ENCODE peak calls at places on chromosome 2, in five cellular contexts. L, R, W, U and C are unnamed samples.

GRCh38 chr2:22901471-22901870 is 483.5 kb upstream of the KLHL29 start:
- DNase-seq in L (no peak), R (no peak), W (no peak), U (no peak), C (no peak)

GRCh38 chr2:72291059-72291458 is 143.4 kb upstream of the CYP26B1 start:
- DNase-seq in L (no peak), R (no peak), W (no peak), U (no peak), C (no peak)

GRCh38 chr2:9885036-9885684 is 41.9 kb downstream of the TAF1B start:
- DNase-seq in L (no peak), R (no peak), W (no peak), U (no peak), C (no peak)

GRCh38 chr2:202032841-202033316 is 776 bp upstream of the FZD7 start:
- DNase-seq in L (peak; percentile 37), R (no peak), W (no peak), U (no peak), C (peak; percentile 16)

GRCh38 chr2:159290289-159290907 is 3.9 kb upstream of the WDSUB1 start:
- DNase-seq in L (peak; percentile 49), R (no peak), W (peak; percentile 57), U (no peak), C (peak; percentile 51)

GRCh38 chr2:27431395-27431794 is 3.0 kb downstream of the NRBP1 start:
- DNase-seq in L (no peak), R (no peak), W (no peak), U (no peak), C (no peak)

GRCh38 chr2:20484034-20484617 is 37.3 kb downstream of the RHOB start:
- DNase-seq in L (no peak), R (no peak), W (no peak), U (no peak), C (no peak)

GRCh38 chr2:216799873-216800421 is 59.9 kb downstream of the TNP1 start:
- DNase-seq in L (peak; percentile 60), R (no peak), W (no peak), U (no peak), C (no peak)

GRCh38 chr2:45344071-45344470 is 267.0 kb downstream of the SRBD1 start:
- DNase-seq in L (no peak), R (no peak), W (no peak), U (no peak), C (no peak)

GRCh38 chr2:216109962-216110614 is 940 bp downstream of the XRCC5 start:
- DNase-seq in L (no peak), R (no peak), W (no peak), U (no peak), C (peak; percentile 16)

GRCh38 chr2:239302808-239303557 is 97.8 kb downstream of the HDAC4 start:
- DNase-seq in L (no peak), R (no peak), W (no peak), U (no peak), C (no peak)

GRCh38 chr2:27049422-27050280 is 1.8 kb upstream of the AGBL5 start:
- DNase-seq in L (no peak), R (no peak), W (peak; percentile 88), U (no peak), C (no peak)

GRCh38 chr2:231287696-231288095 is 89.3 kb downstream of the ARMC9 start:
- DNase-seq in L (no peak), R (no peak), W (no peak), U (no peak), C (no peak)

GRCh38 chr2:9398881-9399805 is 24.2 kb downstream of the ITGB1BP1 start:
- DNase-seq in L (no peak), R (no peak), W (no peak), U (no peak), C (no peak)

GRCh38 chr2:74778381-74779371 is 55.3 kb upstream of the HK2 start:
- DNase-seq in L (no peak), R (no peak), W (peak; percentile 84), U (peak; percentile 33), C (no peak)

GRCh38 chr2:119371111-119371510 is 4.3 kb downstream of the DBI start:
- DNase-seq in L (no peak), R (no peak), W (no peak), U (no peak), C (no peak)

GRCh38 chr2:210225461-210225798 is 183 bp upstream of the ACADL start:
- DNase-seq in L (no peak), R (no peak), W (no peak), U (no peak), C (no peak)

GRCh38 chr2:96412307-96413066 is 76.9 kb downstream of the NCAPH start:
- DNase-seq in L (no peak), R (no peak), W (no peak), U (no peak), C (no peak)

GRCh38 chr2:176508374-176508773 is 239.1 kb downstream of the MTX2 start:
- DNase-seq in L (no peak), R (no peak), W (no peak), U (no peak), C (no peak)

GRCh38 chr2:240466579-240467148 is 31.2 kb downstream of the GPC1 start:
- DNase-seq in L (no peak), R (no peak), W (peak; percentile 33), U (no peak), C (no peak)

GRCh38 chr2:165161510-165161909 is 42.3 kb downstream of the SCN3A start:
- DNase-seq in L (no peak), R (no peak), W (no peak), U (no peak), C (no peak)

GRCh38 chr2:8170552-8170951 is 511.3 kb upstream of the ID2 start:
- DNase-seq in L (no peak), R (no peak), W (no peak), U (no peak), C (no peak)

GRCh38 chr2:10493075-10493635 is 45.0 kb upstream of the ODC1 start:
- DNase-seq in L (no peak), R (no peak), W (no peak), U (no peak), C (no peak)

GRCh38 chr2:9282713-9283112 is 76.1 kb downstream of the ASAP2 start:
- DNase-seq in L (no peak), R (no peak), W (no peak), U (no peak), C (no peak)

GRCh38 chr2:142130111-142131015 is 453 bp downstream of the LRP1B start:
- DNase-seq in L (no peak), R (no peak), W (peak; percentile 55), U (peak; percentile 25), C (peak; percentile 8)

GRCh38 chr2:121826036-121826435 is 70.6 kb downstream of the TSN start:
- DNase-seq in L (no peak), R (no peak), W (no peak), U (no peak), C (no peak)

GRCh38 chr2:68980956-68981355 is 6.5 kb downstream of the GKN1 start:
- DNase-seq in L (no peak), R (no peak), W (no peak), U (no peak), C (no peak)

GRCh38 chr2:8906208-8906607 is 68.8 kb upstream of the KIDINS220 start:
- DNase-seq in L (peak; percentile 16), R (no peak), W (no peak), U (no peak), C (peak; percentile 12)

GRCh38 chr2:214902273-214902672 is 92.8 kb upstream of the BARD1 start:
- DNase-seq in L (no peak), R (no peak), W (peak; percentile 49), U (no peak), C (no peak)

GRCh38 chr2:46805401-46805951 is 110.1 kb downstream of the MCFD2 start:
- DNase-seq in L (no peak), R (no peak), W (peak; percentile 31), U (no peak), C (no peak)

GRCh38 chr2:37318401-37318800 is 6.2 kb downstream of the PRKD3 start:
- DNase-seq in L (no peak), R (peak; percentile 53), W (no peak), U (no peak), C (no peak)

DNA sequence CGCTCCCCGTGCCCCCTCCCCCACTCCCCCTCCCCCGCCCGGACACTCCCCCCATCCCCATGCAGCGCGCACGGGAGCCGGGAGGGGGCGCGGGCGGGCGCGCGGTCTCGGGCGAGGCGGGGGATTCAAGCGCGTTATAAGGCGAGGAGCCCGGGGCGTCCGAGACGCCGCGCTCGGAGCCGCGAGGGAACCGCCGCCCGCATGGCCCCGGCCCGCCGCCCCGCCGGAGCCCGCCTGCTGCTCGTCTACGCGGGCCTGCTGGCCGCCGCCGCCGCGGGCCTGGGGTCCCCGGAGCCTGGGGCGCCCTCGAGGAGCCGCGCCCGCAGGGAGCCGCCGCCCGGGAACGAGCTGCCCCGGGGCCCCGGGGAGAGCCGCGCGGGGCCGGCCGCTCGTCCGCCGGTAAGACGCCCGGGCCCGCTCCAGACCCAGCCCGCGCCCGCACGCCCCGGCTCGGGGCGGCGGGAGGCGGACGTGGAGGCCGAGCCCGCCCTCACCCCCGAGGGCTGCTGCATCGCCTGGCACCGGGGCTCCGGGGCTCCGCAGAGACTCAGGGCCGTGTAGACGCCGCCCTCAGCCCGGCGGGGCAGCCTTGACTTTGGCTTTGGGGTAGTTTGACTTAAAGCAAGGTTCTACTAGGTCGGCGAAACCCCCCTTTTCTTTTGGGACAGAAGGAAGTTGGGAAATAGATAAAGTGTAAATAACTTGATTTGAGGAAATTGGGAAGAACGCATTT is at the start of gene ERFE:
- DNase-seq in L (peak; percentile 74), R (no peak), W (peak; percentile 96), U (no peak), C (no peak)
- TF ChIP-seq JUND in L (no peak), R (no peak), W (no peak), U (no peak), C (no peak)

GRCh38 chr2:40668435-40668834 is 216.5 kb upstream of the SLC8A1 start:
- DNase-seq in L (no peak), R (no peak), W (no peak), U (no peak), C (no peak)
- TF ChIP-seq POLR2AphosphoS5 in L (no peak), R (no peak), W (no peak), U (no peak), C (no peak)

DNA sequence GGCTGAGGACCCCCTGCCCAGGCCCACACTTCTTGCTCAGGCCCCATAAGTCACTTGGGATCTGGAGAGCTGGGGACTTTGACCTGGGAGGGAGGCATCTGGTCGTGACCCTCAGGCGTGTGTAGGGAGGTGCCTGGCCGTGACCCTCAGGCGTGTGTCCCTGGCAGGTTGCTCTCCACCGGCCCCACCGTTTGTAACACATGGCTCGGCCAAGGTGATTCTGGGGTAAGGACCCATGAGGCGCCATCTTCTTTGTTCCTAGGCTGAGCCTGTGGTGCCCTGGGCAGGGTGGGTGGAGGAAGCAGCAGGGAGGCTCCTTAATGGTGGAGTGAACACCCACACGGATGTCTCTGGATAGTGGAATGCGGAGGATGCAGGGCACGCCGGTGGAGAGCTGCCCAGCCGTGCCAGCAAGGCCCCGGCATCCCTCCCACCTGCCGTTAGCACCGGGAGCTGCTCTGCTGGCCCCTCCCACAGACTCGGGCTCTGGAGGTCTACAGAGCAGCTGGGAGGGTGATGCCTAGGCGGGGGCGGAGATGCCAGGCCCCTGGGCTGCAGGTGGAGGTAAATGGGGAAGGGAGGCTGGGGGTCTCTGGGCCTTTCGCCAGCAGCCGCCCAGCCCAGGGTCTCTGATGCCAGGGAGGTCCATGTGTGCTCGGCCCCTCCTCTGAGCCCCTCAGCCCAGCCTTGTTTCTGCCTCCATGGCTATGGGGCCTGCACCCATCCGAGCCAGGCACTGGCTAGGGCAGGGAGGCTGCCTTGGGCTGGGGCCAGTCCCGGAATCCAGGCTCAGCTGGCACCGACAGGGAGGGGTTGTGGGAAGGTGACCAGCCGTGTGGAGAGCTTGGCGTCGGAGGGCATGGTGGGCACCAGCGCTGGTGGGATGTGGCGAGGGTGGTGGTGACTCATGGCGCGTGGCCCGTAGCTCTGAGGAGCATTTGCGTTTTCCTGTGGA is 1.1 kb upstream of the GAL3ST2 start:
- DNase-seq in L (no peak), R (no peak), W (peak; percentile 36), U (no peak), C (no peak)
- TF ChIP-seq JUND in L (no peak), R (no peak), W (no peak), U (no peak), C (no peak)

GRCh38 chr2:195586062-195586713 is 70.8 kb upstream of the SLC39A10 start:
- DNase-seq in L (no peak), R (no peak), W (no peak), U (peak; percentile 9), C (no peak)
- TF ChIP-seq POLR2AphosphoS5 in L (no peak), R (no peak), W (no peak), U (no peak), C (no peak)